ENCODE peak calls at places on chromosomes 4 and X, in four cellular contexts. One of them, this sample, is unnamed.

GRCh38 chr4:112778520-112778919 is 141.6 kb downstream of the LARP7 start:
- DNase-seq in GM12891: no peak
- DNase-seq in K562: no peak
- DNase-seq in GM12878: no peak
- DNase-seq in this sample: no peak

GRCh38 chrX:53086464-53086863 is 4.3 kb downstream of the TSPYL2 start:
- DNase-seq in K562: no peak
- DNase-seq in GM12878: no peak
- DNase-seq in GM12891: no peak
- DNase-seq in this sample: no peak

GRCh38 chrX:768596-768995 is 138.0 kb downstream of the SHOX start:
- DNase-seq in GM12878: no peak
- DNase-seq in K562: no peak
- DNase-seq in GM12891: no peak
- DNase-seq in this sample: no peak

GRCh38 chr4:122163767-122164166 is 11.6 kb downstream of the BLTP1 start:
- DNase-seq in K562: no peak
- DNase-seq in GM12891: no peak
- DNase-seq in GM12878: no peak
- DNase-seq in this sample: no peak

GRCh38 chr4:59135248-59135802 is 2025.1 kb upstream of the IGFBP7 start:
- DNase-seq in GM12878: no peak
- DNase-seq in GM12891: no peak
- DNase-seq in K562: no peak
- DNase-seq in this sample: no peak

GRCh38 chr4:106624674-106625073 is 256.1 kb upstream of the GIMD1 start:
- DNase-seq in K562: no peak
- DNase-seq in GM12878: no peak
- DNase-seq in GM12891: no peak
- DNase-seq in this sample: no peak

GRCh38 chr4:47483722-47484121 is 1.4 kb upstream of the ATP10D start:
- DNase-seq in K562: no peak
- DNase-seq in GM12891: no peak
- DNase-seq in GM12878: no peak
- DNase-seq in this sample: no peak

GRCh38 chrX:15616531-15616930 is 15.8 kb upstream of the ACE2 start:
- DNase-seq in K562: no peak
- DNase-seq in GM12891: no peak
- DNase-seq in GM12878: no peak
- DNase-seq in this sample: no peak

GRCh38 chr4:169045862-169046584 is 36.0 kb upstream of the CBR4 start:
- DNase-seq in GM12891: no peak
- DNase-seq in GM12878: no peak
- DNase-seq in K562: no peak
- DNase-seq in this sample: no peak

GRCh38 chrX:115337735-115338134 is 48.2 kb downstream of the LUZP4 start:
- DNase-seq in GM12891: no peak
- DNase-seq in K562: no peak
- DNase-seq in GM12878: no peak
- DNase-seq in this sample: no peak

GRCh38 chrX:119784747-119785446 is 6.5 kb downstream of the RPL39 start:
- DNase-seq in K562: peak; percentile 46
- DNase-seq in GM12891: no peak
- DNase-seq in GM12878: no peak
- DNase-seq in this sample: no peak

GRCh38 chr4:165398570-165398969 is 19.8 kb downstream of the CPE start:
- DNase-seq in K562: peak; percentile 11
- DNase-seq in GM12891: no peak
- DNase-seq in GM12878: no peak
- DNase-seq in this sample: no peak

GRCh38 chrX:10741496-10742048 is 121.2 kb upstream of the MID1 start:
- DNase-seq in GM12891: no peak
- DNase-seq in GM12878: no peak
- DNase-seq in K562: no peak
- DNase-seq in this sample: no peak

GRCh38 chrX:120463241-120463640 is 5.9 kb downstream of the LAMP2 start:
- DNase-seq in K562: no peak
- DNase-seq in GM12878: no peak
- DNase-seq in GM12891: no peak
- DNase-seq in this sample: peak; percentile 66

GRCh38 chr4:61431131-61431530 is 231.0 kb downstream of the ADGRL3 start:
- DNase-seq in GM12891: no peak
- DNase-seq in K562: no peak
- DNase-seq in GM12878: no peak
- DNase-seq in this sample: no peak

GRCh38 chrX:74525116-74525515 is 89.3 kb downstream of the RLIM start:
- DNase-seq in GM12878: no peak
- DNase-seq in GM12891: no peak
- DNase-seq in K562: no peak
- DNase-seq in this sample: no peak

GRCh38 chr4:136150046-136150445 is 1382.2 kb downstream of the PCDH18 start:
- DNase-seq in GM12878: no peak
- DNase-seq in K562: no peak
- DNase-seq in GM12891: no peak
- DNase-seq in this sample: no peak

GRCh38 chr4:105122334-105122733 is 24.3 kb upstream of the TET2 start:
- DNase-seq in GM12891: no peak
- DNase-seq in K562: no peak
- DNase-seq in GM12878: no peak
- DNase-seq in this sample: no peak

GRCh38 chrX:154818916-154819770 is 13.9 kb upstream of the MPP1 start:
- DNase-seq in GM12891: no peak
- DNase-seq in K562: no peak
- DNase-seq in GM12878: no peak
- DNase-seq in this sample: no peak

GRCh38 chrX:11791090-11791489 is 33.1 kb downstream of the MSL3 start:
- DNase-seq in GM12891: no peak
- DNase-seq in GM12878: no peak
- DNase-seq in K562: no peak
- DNase-seq in this sample: no peak
- TF ChIP-seq SPI1 in GM12891: no peak
- TF ChIP-seq SPI1 in GM12878: no peak
- TF ChIP-seq SPI1 in K562: no peak
- TF ChIP-seq SPI1 in this sample: no peak

GRCh38 chr4:53684448-53684847 is 93.2 kb upstream of the LNX1 start:
- DNase-seq in GM12878: no peak
- DNase-seq in K562: no peak
- DNase-seq in GM12891: no peak
- DNase-seq in this sample: no peak

GRCh38 chr4:53693408-53693807 is 102.1 kb upstream of the LNX1 start:
- DNase-seq in K562: no peak
- DNase-seq in GM12878: no peak
- DNase-seq in GM12891: no peak
- DNase-seq in this sample: no peak

GRCh38 chr4:53686521-53686920 is 95.2 kb upstream of the LNX1 start:
- DNase-seq in GM12878: no peak
- DNase-seq in GM12891: no peak
- DNase-seq in K562: no peak
- DNase-seq in this sample: no peak

GRCh38 chr4:53682908-53683307 is 91.6 kb upstream of the LNX1 start:
- DNase-seq in GM12878: no peak
- DNase-seq in K562: no peak
- DNase-seq in GM12891: no peak
- DNase-seq in this sample: no peak

GRCh38 chr4:53688186-53688790 is 97.0 kb upstream of the LNX1 start:
- DNase-seq in GM12878: peak; percentile 76
- DNase-seq in K562: no peak
- DNase-seq in GM12891: no peak
- DNase-seq in this sample: peak; percentile 33
- TF ChIP-seq SPI1 in GM12878: no peak
- TF ChIP-seq SPI1 in K562: no peak
- TF ChIP-seq SPI1 in GM12891: no peak
- TF ChIP-seq SPI1 in this sample: no peak

DNA sequence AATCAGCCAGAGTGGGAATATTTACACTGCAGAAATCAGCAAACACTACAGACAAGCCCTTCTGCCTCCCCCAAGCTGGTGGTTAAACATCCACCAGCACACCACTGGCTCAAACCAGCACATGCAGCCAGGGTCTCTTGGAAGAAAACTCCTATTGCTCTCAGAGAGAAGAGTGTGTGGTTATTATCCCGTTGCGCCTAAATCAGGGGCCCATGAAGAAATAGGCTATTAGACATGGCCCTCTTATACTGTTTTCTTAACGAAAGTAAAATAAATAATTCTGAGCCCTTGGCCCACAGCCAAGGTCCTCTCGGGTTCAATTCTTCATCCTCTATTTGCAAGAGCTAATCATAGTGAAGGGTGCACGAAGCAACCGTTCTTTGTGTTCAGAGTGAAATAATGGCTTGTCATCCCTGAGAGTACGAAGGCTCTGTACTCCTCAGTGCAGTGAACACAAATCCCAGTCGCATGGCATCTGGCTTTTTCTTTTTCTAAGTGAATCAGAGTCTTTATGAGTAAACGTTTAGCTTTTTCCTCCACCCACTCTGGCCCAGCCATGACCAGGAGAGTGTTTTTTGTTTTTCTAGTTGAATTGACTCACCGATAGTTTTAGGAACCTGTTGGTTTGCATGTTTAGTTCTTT is 33.4 kb upstream of the RBM47 start:
- DNase-seq in GM12891: no peak
- DNase-seq in K562: no peak
- DNase-seq in GM12878: peak; percentile 82
- DNase-seq in this sample: no peak
- TF ChIP-seq SPI1 in GM12891: no peak
- TF ChIP-seq SPI1 in K562: no peak
- TF ChIP-seq SPI1 in GM12878: no peak
- TF ChIP-seq SPI1 in this sample: no peak

DNA sequence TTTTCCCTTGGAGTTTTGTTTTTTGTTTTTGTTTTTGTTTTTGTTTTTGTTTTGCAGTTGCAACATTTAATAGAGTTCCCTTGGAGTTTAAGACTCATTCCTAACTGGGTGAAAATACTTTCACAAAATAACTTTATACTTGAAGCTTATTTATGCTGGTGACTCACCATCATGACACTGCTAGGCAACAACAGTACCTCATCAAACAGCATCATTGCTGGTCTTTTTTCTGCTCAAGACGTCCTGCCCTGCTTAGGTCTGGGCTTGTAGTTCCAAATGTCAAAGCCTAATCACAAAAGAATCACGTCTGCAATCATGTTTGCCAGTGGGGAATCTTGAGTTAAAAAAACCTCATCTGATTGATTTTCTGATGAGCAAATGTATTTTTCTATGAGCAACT is 105.7 kb upstream of the PRPS2 start:
- DNase-seq in GM12878: no peak
- DNase-seq in K562: no peak
- DNase-seq in GM12891: no peak
- DNase-seq in this sample: no peak
- TF ChIP-seq SPI1 in GM12878: no peak
- TF ChIP-seq SPI1 in K562: no peak
- TF ChIP-seq SPI1 in GM12891: no peak
- TF ChIP-seq SPI1 in this sample: no peak

GRCh38 chr4:7233601-7234000 is 41.3 kb downstream of the SORCS2 start:
- DNase-seq in K562: no peak
- DNase-seq in GM12891: no peak
- DNase-seq in GM12878: no peak
- DNase-seq in this sample: no peak
- TF ChIP-seq SPI1 in K562: no peak
- TF ChIP-seq SPI1 in GM12891: no peak
- TF ChIP-seq SPI1 in GM12878: no peak
- TF ChIP-seq SPI1 in this sample: no peak

GRCh38 chr4:83646538-83646937 is 110.6 kb downstream of the GPAT3 start:
- DNase-seq in K562: no peak
- DNase-seq in GM12878: no peak
- DNase-seq in GM12891: no peak
- DNase-seq in this sample: no peak
- TF ChIP-seq SPI1 in K562: no peak
- TF ChIP-seq SPI1 in GM12878: no peak
- TF ChIP-seq SPI1 in GM12891: no peak
- TF ChIP-seq SPI1 in this sample: no peak

GRCh38 chr4:15162465-15163283 is 160.4 kb downstream of the CPEB2 start:
- DNase-seq in K562: no peak
- DNase-seq in GM12891: no peak
- DNase-seq in GM12878: no peak
- DNase-seq in this sample: no peak
- TF ChIP-seq SPI1 in K562: no peak
- TF ChIP-seq SPI1 in GM12891: no peak
- TF ChIP-seq SPI1 in GM12878: no peak
- TF ChIP-seq SPI1 in this sample: no peak

GRCh38 chr4:8392591-8393190 is 47.8 kb downstream of the ACOX3 start:
- DNase-seq in GM12891: no peak
- DNase-seq in GM12878: no peak
- DNase-seq in K562: peak; percentile 21
- DNase-seq in this sample: no peak
- TF ChIP-seq SPI1 in GM12891: no peak
- TF ChIP-seq SPI1 in GM12878: no peak
- TF ChIP-seq SPI1 in K562: no peak
- TF ChIP-seq SPI1 in this sample: no peak

This sample was measured in HL-60.